ENCODE peak calls at places on chromosomes 7 and 10, in nine cellular contexts. K, H, O, P, J, D, M, T and W are unnamed samples.

GRCh38 chr7:6012355-6013104 is 3.5 kb downstream of the AIMP2 start:
- DNase-seq in O (no peak), M (peak; percentile 72), K (no peak), P (no peak), J (no peak), D (peak; percentile 55), H (no peak), T (no peak), W (no peak)

GRCh38 chr10:73433538-73433867 is at the start of gene MSS51:
- DNase-seq in O (no peak), H (no peak), K (no peak), T (no peak), J (no peak), P (no peak), D (no peak), M (no peak), W (no peak)

GRCh38 chr7:48839108-48839507 is 85.2 kb upstream of the CDC14C start:
- DNase-seq in O (no peak), H (peak; percentile 7), D (no peak), P (no peak), J (no peak), T (no peak), M (no peak), K (no peak), W (no peak)

GRCh38 chr7:33880787-33881186 is 24.6 kb upstream of the BMPER start:
- DNase-seq in O (no peak), M (no peak), P (no peak), T (no peak), J (no peak), D (peak; percentile 62), K (no peak), H (peak; percentile 37), W (no peak)

GRCh38 chr7:130394421-130395188 is 14.3 kb downstream of the CPA1 start:
- DNase-seq in T (peak; percentile 39), P (no peak), K (no peak), D (no peak), H (no peak), J (no peak), O (no peak), M (no peak), W (no peak)

GRCh38 chr10:32692174-32692573 is 246.2 kb downstream of the CCDC7 start:
- DNase-seq in T (no peak), K (no peak), O (peak; percentile 66), M (peak; percentile 20), P (no peak), D (peak; percentile 86), H (peak; percentile 100), J (no peak), W (no peak)

GRCh38 chr7:154832557-154833138 is 170.3 kb downstream of the PAXIP1 start:
- DNase-seq in K (no peak), H (peak; percentile 25), O (peak; percentile 27), M (no peak), J (peak; percentile 51), D (no peak), T (no peak), P (peak; percentile 57), W (peak; percentile 22)

GRCh38 chr7:32048970-32049369 is 21.2 kb downstream of the PDE1C start:
- DNase-seq in O (no peak), D (no peak), J (no peak), M (peak; percentile 40), T (no peak), P (no peak), H (no peak), K (no peak), W (no peak)

GRCh38 chr10:13990918-13991317 is 339.8 kb downstream of the FRMD4A start:
- DNase-seq in D (peak; percentile 70), O (no peak), H (no peak), P (no peak), M (peak; percentile 78), T (no peak), J (no peak), K (no peak), W (no peak)

GRCh38 chr10:101841826-101842225 is 1.8 kb downstream of the KCNIP2 start:
- DNase-seq in D (no peak), J (no peak), T (no peak), H (no peak), M (no peak), K (no peak), P (peak; percentile 37), O (no peak), W (no peak)

GRCh38 chr7:98126311-98127142 is 19.9 kb downstream of the LMTK2 start:
- DNase-seq in P (no peak), D (peak; percentile 25), H (peak; percentile 24), K (no peak), J (no peak), T (no peak), M (no peak), O (no peak), W (no peak)

GRCh38 chr10:132657127-132657706 is 119.6 kb downstream of the INPP5A start:
- DNase-seq in H (no peak), O (no peak), T (no peak), D (no peak), M (no peak), K (no peak), P (no peak), J (no peak), W (no peak)

GRCh38 chr7:107788216-107788615 is 14.8 kb downstream of the SLC26A3 start:
- DNase-seq in K (no peak), O (no peak), M (no peak), D (no peak), J (no peak), P (no peak), T (no peak), H (no peak), W (no peak)

GRCh38 chr10:125231116-125231812 is 70.9 kb upstream of the CTBP2 start:
- DNase-seq in P (no peak), H (peak; percentile 91), J (peak; percentile 67), T (no peak), O (peak; percentile 87), M (peak; percentile 98), K (no peak), D (peak; percentile 97), W (no peak)

GRCh38 chr7:98884416-98884815 is 6.1 kb downstream of the TRRAP start:
- DNase-seq in H (no peak), P (no peak), O (no peak), D (no peak), T (no peak), M (no peak), K (no peak), J (no peak), W (no peak)

GRCh38 chr7:7176421-7177043 is 5.8 kb upstream of the C1GALT1 start:
- DNase-seq in M (peak; percentile 91), D (peak; percentile 98), K (peak; percentile 22), J (no peak), H (peak; percentile 84), O (peak; percentile 76), T (no peak), P (no peak), W (no peak)

GRCh38 chr10:35224045-35224740 is 97.5 kb downstream of the CREM start:
- DNase-seq in M (no peak), K (no peak), H (no peak), J (no peak), P (no peak), O (no peak), T (no peak), D (no peak), W (no peak)

GRCh38 chr7:30470163-30470770 is 8.3 kb downstream of the NOD1 start:
- DNase-seq in K (peak; percentile 59), D (peak; percentile 72), M (no peak), H (no peak), P (peak; percentile 39), T (no peak), O (no peak), J (no peak), W (peak; percentile 93)

GRCh38 chr10:48910557-48910956 is 29.1 kb downstream of the LRRC18 start:
- DNase-seq in K (no peak), O (no peak), P (no peak), D (no peak), J (no peak), H (no peak), M (no peak), T (no peak), W (no peak)

DNA sequence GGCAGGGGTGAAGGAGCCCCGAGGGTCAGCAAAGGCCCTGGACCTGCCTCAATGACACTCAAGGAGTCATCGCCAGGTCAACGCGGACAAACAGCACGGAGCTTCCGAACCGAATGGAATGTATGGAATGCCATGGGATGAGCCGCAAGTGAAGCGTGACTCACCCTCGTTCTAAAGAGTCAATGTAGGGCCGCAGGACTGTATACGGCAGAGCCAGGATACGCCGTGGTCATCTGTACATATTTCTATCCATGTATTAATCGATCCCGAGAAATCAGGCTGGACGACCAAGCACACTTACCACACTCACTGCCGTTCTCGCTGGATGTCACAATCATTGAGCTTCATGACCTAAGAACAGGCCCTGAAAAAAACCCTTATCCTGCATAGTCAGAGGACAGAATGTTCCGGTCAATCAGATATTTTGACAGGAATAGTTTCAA is 4.3 kb downstream of the SNX8 start:
- DNase-seq in M (peak; percentile 65), D (no peak), H (peak; percentile 95), J (peak; percentile 86), O (peak; percentile 67), T (no peak), K (no peak), P (no peak), W (no peak)
- H3K4me3 ChIP-seq in M (no peak overlapping the region), D (no peak overlapping the region), H (peak overlapping the region; percentile 48), J (no peak overlapping the region), O (peak overlapping the region; percentile 34), T (no peak overlapping the region), K (no peak overlapping the region), P (no peak overlapping the region), W (no peak overlapping the region)

GRCh38 chr10:108290823-108291222 is 1126.3 kb upstream of the SORCS1 start:
- DNase-seq in M (no peak), D (no peak), H (no peak), T (no peak), O (no peak), K (no peak), J (no peak), P (no peak), W (no peak)
- H3K9me3 ChIP-seq in M (peaks cover 11% of the 10 kb centered on the region), D (no peaks in the 10 kb centered on the region), H (no peaks in the 10 kb centered on the region), T (no peaks in the 10 kb centered on the region), O (peaks cover 56% of the 10 kb centered on the region), K (no peaks in the 10 kb centered on the region), J (no peaks in the 10 kb centered on the region), P (no peaks in the 10 kb centered on the region), W (no peaks in the 10 kb centered on the region)

GRCh38 chr7:158993591-158993990 is 137.2 kb downstream of the DYNC2I1 start:
- DNase-seq in M (no peak), H (no peak), J (no peak), T (no peak), D (no peak), P (no peak), O (no peak), K (no peak), W (no peak)
- H3K27me3 ChIP-seq in M (peaks cover 36% of the 10 kb centered on the region), H (peaks cover 40% of the 10 kb centered on the region), J (no peaks in the 10 kb centered on the region), T (peaks cover 9% of the 10 kb centered on the region), D (peaks cover 4% of the 10 kb centered on the region), P (peaks cover 51% of the 10 kb centered on the region), O (peaks cover 4% of the 10 kb centered on the region), K (peaks cover 52% of the 10 kb centered on the region), W (no peaks in the 10 kb centered on the region)

DNA sequence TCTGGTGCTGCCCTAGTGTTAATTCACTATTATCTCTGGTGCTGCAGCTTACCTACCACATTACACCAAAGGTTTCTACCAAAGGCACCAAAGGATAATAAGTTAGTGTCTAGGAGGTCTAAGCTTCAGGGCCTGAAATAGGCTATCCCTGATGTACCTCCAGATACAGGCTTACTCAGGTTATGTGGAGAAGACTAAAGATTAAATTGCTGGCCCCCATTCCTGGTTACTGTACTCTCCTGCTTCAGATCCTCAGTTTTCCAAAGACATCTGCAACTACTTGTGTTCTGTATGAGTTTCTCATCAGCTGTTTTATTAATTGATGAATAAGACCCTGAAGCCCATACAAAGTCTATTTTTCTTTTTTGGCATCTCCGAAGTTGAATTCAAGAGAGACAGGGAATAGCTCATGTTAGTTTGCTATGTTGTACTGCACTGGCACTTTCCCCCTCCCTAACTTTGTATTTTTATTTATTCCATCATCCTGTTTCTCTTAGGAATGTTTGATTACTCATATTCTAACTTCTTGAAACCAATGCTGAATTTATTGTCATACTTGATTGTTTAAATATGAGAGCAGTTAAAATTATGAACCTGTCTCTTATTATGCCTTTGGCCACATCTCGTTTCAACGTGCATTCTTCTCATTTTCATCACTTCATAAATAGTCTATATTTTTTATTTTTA is 85.9 kb downstream of the PON1 start:
- DNase-seq in P (no peak), O (no peak), K (no peak), M (no peak), D (no peak), J (no peak), H (no peak), T (no peak), W (no peak)
- H3K4me3 ChIP-seq in P (no peak overlapping the region), O (no peak overlapping the region), K (peak overlapping the region; percentile 17), M (peak overlapping the region; percentile 63), D (peak overlapping the region; percentile 56), J (no peak overlapping the region), H (no peak overlapping the region), T (no peak overlapping the region), W (no peak overlapping the region)